ENCODE peak calls at places on chromosomes 7 and 10, in five cellular contexts. O is psoas muscle, B is pancreas, J is Peyer's patch, L is left ventricle myocardium inferior. V is an unnamed sample. For H3K9me3, the result is how much of the 10 kb centered on the place peaks cover.

GRCh38 chr10:112768121-112768520 is 181.9 kb upstream of the TCF7L2 start:
- DNase-seq in O (no peak), L (no peak), B (no peak), J (no peak), V (no peak)

GRCh38 chr7:73721237-73721848 is 1.9 kb upstream of the STX1A start:
- DNase-seq in B (peak), L (peak), J (no peak), O (peak), V (no peak)

GRCh38 chr10:102652170-102652926 is 8.1 kb downstream of the TRIM8 start:
- DNase-seq in J (no peak), L (no peak), B (no peak), O (peak), V (no peak)

GRCh38 chr10:105974803-105975456 is 1189.6 kb downstream of the SORCS1 start:
- DNase-seq in L (no peak), B (peak), O (no peak), J (no peak), V (no peak)

GRCh38 chr7:92872701-92873100 is 36.3 kb upstream of the CDK6 start:
- DNase-seq in B (no peak), L (no peak), J (no peak), O (no peak), V (no peak)

GRCh38 chr7:140475747-140476333 is 3.5 kb downstream of the MKRN1 start:
- DNase-seq in O (no peak), B (peak), J (peak), L (no peak), V (no peak)

GRCh38 chr10:63886281-63887025 is 365.3 kb downstream of the REEP3 start:
- DNase-seq in B (no peak), O (no peak), L (no peak), J (no peak), V (no peak)

GRCh38 chr7:127962589-127963361 is 68.5 kb downstream of the LRRC4 start:
- DNase-seq in L (no peak), B (no peak), O (no peak), J (no peak), V (no peak)

GRCh38 chr10:110724116-110724701 is 80.1 kb downstream of the RBM20 start:
- DNase-seq in L (no peak), O (no peak), B (no peak), J (no peak), V (no peak)

GRCh38 chr7:141201145-141201885 is 127.5 kb downstream of the TMEM178B start:
- DNase-seq in B (no peak), J (no peak), O (no peak), L (no peak), V (no peak)

GRCh38 chr10:72756674-72757385 is 64.9 kb downstream of the MCU start:
- DNase-seq in B (no peak), O (no peak), J (no peak), L (no peak), V (no peak)

GRCh38 chr10:86219271-86219670 is 147.3 kb downstream of the GRID1 start:
- DNase-seq in B (no peak), L (no peak), J (no peak), O (no peak), V (no peak)

GRCh38 chr7:55468495-55468894 is 103.4 kb downstream of the LANCL2 start:
- DNase-seq in J (no peak), L (no peak), B (no peak), O (no peak), V (no peak)

GRCh38 chr7:55467047-55467593 is 102.0 kb downstream of the LANCL2 start:
- DNase-seq in J (no peak), L (no peak), B (no peak), O (no peak), V (no peak)

GRCh38 chr7:55469271-55469681 is 103.0 kb downstream of the VOPP1 start:
- DNase-seq in O (no peak), J (peak), B (no peak), L (no peak), V (no peak)

GRCh38 chr7:55464422-55464821 is 99.3 kb downstream of the LANCL2 start:
- DNase-seq in J (no peak), O (no peak), B (no peak), L (no peak), V (no peak)

GRCh38 chr7:55463863-55464262 is 98.7 kb downstream of the LANCL2 start:
- DNase-seq in O (no peak), B (no peak), J (no peak), L (no peak), V (no peak)
- H3K9me3 ChIP-seq in O (under half), B (under half), J (under half), L (under half), V (under half)

DNA sequence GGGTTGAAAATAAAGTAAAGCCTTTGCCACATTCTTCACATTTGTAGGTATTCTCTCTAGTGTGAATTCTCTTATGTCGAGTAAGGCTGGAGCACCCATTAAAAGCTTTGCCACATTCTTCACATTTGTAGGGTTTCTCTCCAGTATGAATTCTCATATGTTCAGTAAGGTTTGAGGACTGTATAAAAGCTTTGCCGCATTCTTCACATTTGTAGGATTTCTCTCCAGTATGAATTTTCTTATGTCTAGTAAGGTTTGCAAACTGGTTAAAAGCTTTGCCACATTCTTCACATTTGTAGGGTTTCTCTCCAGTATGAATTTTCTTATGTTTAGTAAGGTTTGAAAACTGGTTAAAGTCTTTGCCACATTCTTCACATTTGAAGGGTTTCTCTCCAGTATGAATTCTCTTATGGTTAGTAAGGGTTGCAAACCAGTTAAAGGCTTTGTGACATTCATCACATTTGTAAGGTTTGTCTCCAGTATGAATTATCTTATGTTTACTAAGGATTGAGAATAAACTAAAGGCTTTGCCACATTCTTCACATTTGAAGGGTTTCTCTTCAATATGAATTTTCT is 41.4 kb downstream of the ZNF680 start:
- DNase-seq in J (no peak), L (no peak), B (no peak), O (no peak), V (no peak)
- H3K9me3 ChIP-seq in J (under half), L (half or more), B (under half), O (half or more), V (half or more)

DNA sequence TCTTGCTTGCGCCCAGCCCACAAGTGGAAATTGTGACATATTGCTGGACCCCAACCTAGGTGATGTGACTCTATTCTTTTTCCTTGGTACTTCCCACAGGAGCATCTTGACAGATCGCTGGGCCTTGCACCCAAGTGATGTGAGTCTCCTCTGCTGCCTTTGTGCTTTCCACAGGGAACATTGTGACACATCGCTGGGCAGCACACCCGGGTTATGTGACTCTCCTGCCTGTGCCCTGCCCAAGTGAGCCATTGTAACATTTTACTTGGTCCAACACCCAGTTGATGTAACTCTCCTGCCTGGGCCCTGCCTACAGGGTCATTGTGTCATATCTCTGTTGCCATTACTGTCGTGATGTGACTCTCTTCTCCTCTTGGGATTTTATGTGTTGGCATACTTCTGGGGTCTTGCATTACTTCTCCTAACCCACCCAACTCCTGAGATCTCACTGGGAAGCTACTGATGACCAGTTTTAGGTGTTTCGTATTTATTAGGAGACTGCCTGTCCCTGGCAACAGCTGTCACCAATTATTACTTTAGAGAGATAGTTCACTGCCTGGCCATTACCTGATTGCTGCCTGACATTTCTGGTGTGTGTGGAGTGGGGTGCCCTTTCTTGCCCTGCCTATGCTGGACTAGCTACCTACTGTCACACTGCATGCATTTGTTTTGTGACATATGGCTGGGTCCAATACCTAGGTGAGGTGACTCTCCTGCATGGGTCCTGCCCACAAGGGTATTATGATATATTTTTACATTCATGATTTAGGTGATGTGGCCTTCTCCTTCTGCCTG is 45.4 kb upstream of the ZNF680 start:
- DNase-seq in J (no peak), B (no peak), L (no peak), O (no peak), V (no peak)
- H3K9me3 ChIP-seq in J (under half), B (under half), L (under half), O (under half), V (under half)

GRCh38 chr7:36942558-36943354 is 218.5 kb upstream of the AOAH start:
- DNase-seq in O (no peak), B (no peak), J (no peak), L (no peak), V (no peak)
- H3K9me3 ChIP-seq in O (under half), B (under half), J (under half), L (half or more), V (under half)

GRCh38 chr7:56447864-56448693 is 331.9 kb upstream of the NUPR2 start:
- DNase-seq in B (no peak), O (peak), L (peak), J (no peak), V (no peak)

DNA sequence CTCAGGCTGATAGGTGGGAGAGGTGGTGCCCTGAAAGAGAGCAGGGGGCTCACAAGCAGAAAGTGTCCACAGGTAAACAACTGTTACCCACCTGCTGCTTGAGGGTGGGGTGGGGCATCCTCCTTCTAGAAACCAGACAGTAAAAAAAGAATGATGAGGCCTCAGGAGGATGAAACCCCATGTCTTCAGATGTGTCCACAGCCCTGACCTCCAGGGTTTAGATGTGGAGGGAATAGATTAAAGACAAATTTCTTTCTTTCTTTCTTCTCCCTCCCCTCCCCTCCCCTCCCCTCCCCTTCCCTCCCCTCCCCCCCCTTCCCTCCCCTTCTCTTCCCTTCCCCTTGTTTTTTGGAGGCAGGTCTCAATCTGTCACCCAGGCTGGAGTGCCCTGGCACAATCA is 333.5 kb upstream of the NUPR2 start:
- DNase-seq in J (no peak), L (no peak), B (no peak), O (no peak), V (no peak)
- H3K9me3 ChIP-seq in J (under half), L (half or more), B (under half), O (under half), V (under half)

DNA sequence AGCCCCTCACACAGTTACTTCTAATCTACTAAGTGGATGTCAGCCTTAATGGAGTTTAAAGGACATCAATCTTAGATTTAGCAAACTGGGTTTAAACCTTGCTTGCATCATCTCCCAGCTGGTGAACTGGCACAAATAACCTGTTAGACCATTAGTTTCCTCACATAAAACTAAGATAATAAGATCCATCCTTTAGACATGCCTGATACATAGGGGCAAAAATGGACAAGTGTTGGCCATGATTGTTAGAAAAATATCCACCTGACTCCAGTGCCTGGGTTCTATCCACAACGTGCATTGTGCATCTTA is 439.1 kb downstream of the TNS3 start:
- DNase-seq in O (no peak), L (no peak), J (no peak), B (no peak), V (no peak)
- H3K9me3 ChIP-seq in O (under half), L (under half), J (under half), B (under half), V (under half)

GRCh38 chr7:153835712-153836265 is 216.4 kb upstream of the DPP6 start:
- DNase-seq in L (no peak), J (no peak), B (no peak), O (no peak), V (no peak)
- H3K9me3 ChIP-seq in L (under half), J (under half), B (under half), O (under half), V (under half)

DNA sequence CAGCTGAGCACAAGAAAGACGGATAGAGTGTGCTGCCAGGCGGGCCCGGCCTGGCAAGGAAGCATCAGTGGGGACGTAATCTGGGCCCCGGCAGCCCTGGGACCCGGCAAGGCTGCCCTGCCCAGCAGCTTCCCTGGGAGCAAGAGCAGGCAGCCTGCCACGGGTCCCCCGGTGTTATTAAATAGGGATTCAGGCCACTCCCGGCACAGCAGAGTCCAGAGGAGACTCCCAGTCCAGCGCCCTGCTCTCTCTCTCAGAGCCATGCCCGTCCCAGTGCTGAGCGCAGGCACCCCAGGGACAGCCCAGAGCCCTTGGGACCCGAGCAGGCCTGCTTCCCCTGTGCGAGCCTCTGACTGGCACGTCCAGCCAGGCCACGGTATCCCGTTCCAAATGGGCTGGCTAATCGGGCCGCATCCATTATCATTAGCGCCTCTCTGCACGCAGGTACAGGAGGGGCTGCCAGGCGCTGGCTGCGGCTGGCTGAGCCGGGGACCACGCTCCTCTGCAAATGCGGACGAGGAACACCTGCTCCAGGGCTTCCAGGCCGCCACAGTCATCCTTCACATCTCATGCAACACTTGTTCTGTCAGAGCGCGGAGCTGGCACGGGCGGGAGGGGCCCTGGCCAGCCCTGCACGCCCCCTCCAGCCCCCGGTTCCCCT is 344.2 kb upstream of the MKI67 start:
- DNase-seq in O (no peak), J (no peak), B (no peak), L (no peak), V (no peak)
- H3K9me3 ChIP-seq in O (under half), J (under half), B (under half), L (under half), V (under half)

DNA sequence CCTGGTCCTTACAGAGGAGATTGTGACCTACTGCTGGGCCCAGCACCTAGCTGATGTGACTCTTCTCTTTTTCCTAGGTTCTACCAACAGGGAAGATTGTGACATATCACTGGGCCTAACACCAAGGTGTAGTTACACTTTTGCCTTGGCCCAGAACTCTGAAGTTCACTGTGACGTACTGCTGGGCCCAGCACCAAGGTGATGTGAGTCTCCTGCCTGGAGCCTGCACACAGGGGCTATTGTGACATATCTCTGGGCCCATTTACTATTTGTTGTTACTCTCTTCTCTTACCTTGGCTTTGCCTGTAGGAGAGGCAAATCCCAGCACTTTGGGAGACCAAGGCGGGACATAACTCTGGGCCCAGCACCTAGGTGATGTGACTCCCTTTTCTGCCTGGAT is 23.1 kb upstream of the ZNF107 start:
- DNase-seq in L (no peak), O (no peak), B (no peak), J (no peak), V (no peak)
- H3K9me3 ChIP-seq in L (under half), O (under half), B (under half), J (under half), V (under half)

V was measured in neuronal stem cell.